ENCODE peak calls at places on chromosome 21, in eight cellular contexts. One of them, this sample, is unnamed.

GRCh38 chr21:17775431-17776126 is 43.6 kb downstream of the C21orf91 start:
- DNase-seq in testis: no peak
- DNase-seq in A549: no peak
- DNase-seq in body of pancreas: no peak
- DNase-seq in CD8-positive, alpha-beta memory T cell: peak
- DNase-seq in dorsolateral prefrontal cortex: no peak
- DNase-seq in mesenchymal stem cell: no peak
- DNase-seq in astrocyte: no peak
- DNase-seq in this sample: peak

GRCh38 chr21:17644186-17644585 is 31.5 kb upstream of the BTG3 start:
- DNase-seq in testis: no peak
- DNase-seq in astrocyte: no peak
- DNase-seq in mesenchymal stem cell: no peak
- DNase-seq in CD8-positive, alpha-beta memory T cell: no peak
- DNase-seq in A549: no peak
- DNase-seq in dorsolateral prefrontal cortex: no peak
- DNase-seq in body of pancreas: no peak
- DNase-seq in this sample: no peak

GRCh38 chr21:25568230-25568629 is 39.1 kb downstream of the MRPL39 start:
- DNase-seq in A549: no peak
- DNase-seq in body of pancreas: no peak
- DNase-seq in astrocyte: peak
- DNase-seq in mesenchymal stem cell: peak
- DNase-seq in testis: peak
- DNase-seq in CD8-positive, alpha-beta memory T cell: no peak
- DNase-seq in dorsolateral prefrontal cortex: no peak
- DNase-seq in this sample: no peak

GRCh38 chr21:25811186-25811585 is 76.4 kb downstream of the GABPA start:
- DNase-seq in astrocyte: no peak
- DNase-seq in A549: no peak
- DNase-seq in body of pancreas: no peak
- DNase-seq in dorsolateral prefrontal cortex: no peak
- DNase-seq in mesenchymal stem cell: no peak
- DNase-seq in testis: no peak
- DNase-seq in CD8-positive, alpha-beta memory T cell: no peak
- DNase-seq in this sample: no peak

GRCh38 chr21:31732891-31733520 is 1.1 kb upstream of the SCAF4 start:
- DNase-seq in CD8-positive, alpha-beta memory T cell: peak
- DNase-seq in mesenchymal stem cell: no peak
- DNase-seq in A549: peak
- DNase-seq in astrocyte: no peak
- DNase-seq in testis: peak
- DNase-seq in body of pancreas: no peak
- DNase-seq in dorsolateral prefrontal cortex: no peak
- DNase-seq in this sample: no peak

GRCh38 chr21:33374080-33374873 is 28.9 kb upstream of the IFNGR2 start:
- DNase-seq in CD8-positive, alpha-beta memory T cell: peak
- DNase-seq in body of pancreas: peak
- DNase-seq in A549: peak
- DNase-seq in dorsolateral prefrontal cortex: no peak
- DNase-seq in astrocyte: peak
- DNase-seq in testis: peak
- DNase-seq in mesenchymal stem cell: peak
- DNase-seq in this sample: no peak

GRCh38 chr21:32094792-32095191 is 184.1 kb downstream of the MIS18A start:
- DNase-seq in mesenchymal stem cell: peak
- DNase-seq in CD8-positive, alpha-beta memory T cell: no peak
- DNase-seq in A549: peak
- DNase-seq in dorsolateral prefrontal cortex: no peak
- DNase-seq in body of pancreas: no peak
- DNase-seq in astrocyte: no peak
- DNase-seq in testis: no peak
- DNase-seq in this sample: no peak

GRCh38 chr21:16588433-16588860 is 858.7 kb downstream of the USP25 start:
- DNase-seq in astrocyte: peak
- DNase-seq in A549: peak
- DNase-seq in mesenchymal stem cell: peak
- DNase-seq in CD8-positive, alpha-beta memory T cell: no peak
- DNase-seq in dorsolateral prefrontal cortex: peak
- DNase-seq in testis: peak
- DNase-seq in body of pancreas: peak
- DNase-seq in this sample: peak

GRCh38 chr21:15667824-15668223 is 62.0 kb upstream of the USP25 start:
- DNase-seq in CD8-positive, alpha-beta memory T cell: no peak
- DNase-seq in testis: no peak
- DNase-seq in dorsolateral prefrontal cortex: no peak
- DNase-seq in mesenchymal stem cell: no peak
- DNase-seq in astrocyte: no peak
- DNase-seq in body of pancreas: no peak
- DNase-seq in A549: no peak
- DNase-seq in this sample: no peak

GRCh38 chr21:37367758-37368535 is 1.4 kb downstream of the DYRK1A start:
- DNase-seq in body of pancreas: peak
- DNase-seq in dorsolateral prefrontal cortex: no peak
- DNase-seq in astrocyte: peak
- DNase-seq in A549: no peak
- DNase-seq in testis: peak
- DNase-seq in mesenchymal stem cell: peak
- DNase-seq in CD8-positive, alpha-beta memory T cell: peak
- DNase-seq in this sample: peak

GRCh38 chr21:37063433-37063832 is 9.4 kb downstream of the PIGP start:
- DNase-seq in A549: no peak
- DNase-seq in dorsolateral prefrontal cortex: no peak
- DNase-seq in mesenchymal stem cell: no peak
- DNase-seq in CD8-positive, alpha-beta memory T cell: no peak
- DNase-seq in astrocyte: no peak
- DNase-seq in testis: no peak
- DNase-seq in body of pancreas: no peak
- DNase-seq in this sample: no peak

GRCh38 chr21:18049461-18049860 is 195.2 kb upstream of the CHODL start:
- DNase-seq in CD8-positive, alpha-beta memory T cell: no peak
- DNase-seq in body of pancreas: no peak
- DNase-seq in dorsolateral prefrontal cortex: no peak
- DNase-seq in testis: no peak
- DNase-seq in astrocyte: no peak
- DNase-seq in mesenchymal stem cell: peak
- DNase-seq in A549: no peak
- DNase-seq in this sample: no peak

GRCh38 chr21:18274370-18274769 is 29.7 kb downstream of the CHODL start:
- DNase-seq in dorsolateral prefrontal cortex: no peak
- DNase-seq in astrocyte: no peak
- DNase-seq in testis: no peak
- DNase-seq in CD8-positive, alpha-beta memory T cell: no peak
- DNase-seq in A549: no peak
- DNase-seq in mesenchymal stem cell: no peak
- DNase-seq in body of pancreas: no peak
- DNase-seq in this sample: no peak

GRCh38 chr21:18493420-18493819 is 89.8 kb upstream of the TMPRSS15 start:
- DNase-seq in A549: no peak
- DNase-seq in body of pancreas: no peak
- DNase-seq in mesenchymal stem cell: peak
- DNase-seq in CD8-positive, alpha-beta memory T cell: no peak
- DNase-seq in dorsolateral prefrontal cortex: no peak
- DNase-seq in astrocyte: peak
- DNase-seq in testis: no peak
- DNase-seq in this sample: no peak

GRCh38 chr21:17536381-17536780 is 23.5 kb downstream of the CXADR start:
- DNase-seq in CD8-positive, alpha-beta memory T cell: no peak
- DNase-seq in dorsolateral prefrontal cortex: no peak
- DNase-seq in body of pancreas: no peak
- DNase-seq in testis: no peak
- DNase-seq in mesenchymal stem cell: peak
- DNase-seq in astrocyte: no peak
- DNase-seq in A549: no peak
- DNase-seq in this sample: no peak

GRCh38 chr21:22758478-22758877 is 1760.3 kb downstream of the NCAM2 start:
- DNase-seq in testis: no peak
- DNase-seq in CD8-positive, alpha-beta memory T cell: no peak
- DNase-seq in A549: no peak
- DNase-seq in astrocyte: no peak
- DNase-seq in mesenchymal stem cell: no peak
- DNase-seq in dorsolateral prefrontal cortex: no peak
- DNase-seq in body of pancreas: no peak
- DNase-seq in this sample: no peak

GRCh38 chr21:32329331-32329730 is 30.7 kb downstream of the MRAP start:
- DNase-seq in astrocyte: peak
- DNase-seq in dorsolateral prefrontal cortex: no peak
- DNase-seq in A549: no peak
- DNase-seq in body of pancreas: no peak
- DNase-seq in testis: no peak
- DNase-seq in CD8-positive, alpha-beta memory T cell: no peak
- DNase-seq in mesenchymal stem cell: peak
- DNase-seq in this sample: no peak

GRCh38 chr21:15788847-15789548 is 59.2 kb downstream of the USP25 start:
- DNase-seq in testis: no peak
- DNase-seq in mesenchymal stem cell: peak
- DNase-seq in A549: no peak
- DNase-seq in CD8-positive, alpha-beta memory T cell: no peak
- DNase-seq in body of pancreas: no peak
- DNase-seq in astrocyte: peak
- DNase-seq in dorsolateral prefrontal cortex: no peak
- DNase-seq in this sample: no peak

GRCh38 chr21:17343055-17343454 is 169.8 kb upstream of the CXADR start:
- DNase-seq in testis: no peak
- DNase-seq in body of pancreas: no peak
- DNase-seq in astrocyte: peak
- DNase-seq in mesenchymal stem cell: peak
- DNase-seq in dorsolateral prefrontal cortex: no peak
- DNase-seq in A549: no peak
- DNase-seq in CD8-positive, alpha-beta memory T cell: no peak
- DNase-seq in this sample: no peak

GRCh38 chr21:31279214-31279613 is 64.8 kb downstream of the TIAM1 start:
- DNase-seq in astrocyte: no peak
- DNase-seq in dorsolateral prefrontal cortex: no peak
- DNase-seq in A549: no peak
- DNase-seq in body of pancreas: no peak
- DNase-seq in testis: no peak
- DNase-seq in mesenchymal stem cell: no peak
- DNase-seq in CD8-positive, alpha-beta memory T cell: no peak
- DNase-seq in this sample: no peak

GRCh38 chr21:39349211-39350093 is 564 bp upstream of the HMGN1 start:
- DNase-seq in body of pancreas: peak
- DNase-seq in mesenchymal stem cell: peak
- DNase-seq in CD8-positive, alpha-beta memory T cell: peak
- DNase-seq in A549: peak
- DNase-seq in dorsolateral prefrontal cortex: peak
- DNase-seq in astrocyte: peak
- DNase-seq in testis: peak
- DNase-seq in this sample: peak
- H3K27ac ChIP-seq in body of pancreas: peak
- H3K27ac ChIP-seq in mesenchymal stem cell: peak
- H3K27ac ChIP-seq in CD8-positive, alpha-beta memory T cell: peak
- H3K27ac ChIP-seq in A549: peak
- H3K27ac ChIP-seq in dorsolateral prefrontal cortex: peak
- H3K27ac ChIP-seq in astrocyte: peak
- H3K27ac ChIP-seq in testis: peak
- H3K27ac ChIP-seq in this sample: peak

DNA sequence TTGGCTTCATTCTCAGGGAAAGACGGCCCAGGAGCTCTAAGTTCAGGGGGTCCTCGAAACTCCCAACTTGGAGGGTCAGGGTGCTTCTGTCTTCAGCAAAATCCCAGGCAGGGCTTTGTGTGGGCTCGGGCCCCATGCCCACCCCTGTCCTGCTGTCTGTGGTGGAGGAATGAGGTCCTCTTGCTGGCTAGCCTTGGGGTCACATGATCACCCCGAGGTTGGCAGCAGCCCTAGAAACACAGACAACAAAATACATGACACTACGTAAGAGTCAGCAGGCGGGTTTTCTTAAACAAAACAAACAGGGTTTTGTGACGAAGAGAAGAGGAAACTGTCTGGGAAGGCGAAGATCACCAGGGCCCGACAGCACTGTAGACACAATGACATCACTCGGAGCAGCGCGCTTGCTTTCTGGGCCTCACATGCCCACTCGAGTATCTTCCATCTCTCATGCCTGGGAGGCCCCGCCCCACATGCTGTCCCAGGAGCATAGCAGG is 94.9 kb downstream of the SIK1 start:
- DNase-seq in mesenchymal stem cell: peak
- DNase-seq in dorsolateral prefrontal cortex: peak
- DNase-seq in CD8-positive, alpha-beta memory T cell: no peak
- DNase-seq in testis: peak
- DNase-seq in astrocyte: peak
- DNase-seq in A549: peak
- DNase-seq in body of pancreas: no peak
- DNase-seq in this sample: no peak
- H3K27ac ChIP-seq in mesenchymal stem cell: no peak
- H3K27ac ChIP-seq in dorsolateral prefrontal cortex: peak
- H3K27ac ChIP-seq in CD8-positive, alpha-beta memory T cell: no peak
- H3K27ac ChIP-seq in testis: no peak
- H3K27ac ChIP-seq in astrocyte: peak
- H3K27ac ChIP-seq in A549: peak
- H3K27ac ChIP-seq in body of pancreas: no peak
- H3K27ac ChIP-seq in this sample: peak

DNA sequence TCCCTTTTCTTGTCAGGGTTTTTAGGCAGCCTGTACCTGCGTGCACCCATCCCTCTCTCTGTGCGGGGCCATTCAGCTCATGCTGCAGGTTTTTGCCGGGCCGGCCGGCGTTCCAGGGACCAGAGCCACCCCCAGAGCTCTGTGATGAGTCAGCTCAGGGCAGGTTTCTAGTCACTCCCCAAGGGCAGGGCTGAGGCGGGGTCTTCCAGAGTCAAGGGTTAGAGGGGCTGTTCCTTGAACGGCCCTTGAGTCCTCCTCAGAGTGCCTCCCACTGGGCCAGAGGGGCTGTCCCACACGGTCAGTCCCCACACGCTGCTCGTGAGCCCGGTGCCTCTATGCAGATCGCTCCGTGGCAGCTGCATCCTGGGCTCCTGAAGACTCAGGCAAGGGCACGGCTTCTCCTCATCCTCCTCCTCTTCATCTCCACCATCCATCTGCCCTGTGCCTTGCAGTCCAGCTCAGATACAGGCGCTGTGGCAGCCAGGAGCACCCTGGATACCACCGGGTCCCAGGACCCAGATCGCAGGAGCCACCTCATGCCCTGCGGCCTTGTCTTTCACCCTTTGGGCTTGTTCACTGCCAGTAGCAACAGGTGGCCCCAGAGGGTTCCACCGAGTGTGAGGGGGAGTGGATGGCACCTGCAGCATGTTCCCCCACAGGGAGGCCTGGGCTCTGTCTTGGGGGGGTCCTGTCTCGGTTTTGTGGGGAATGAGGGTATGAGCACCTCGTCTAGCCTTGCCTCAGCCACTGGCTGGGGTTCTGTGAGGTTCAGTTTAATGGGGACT is 17.4 kb downstream of the SLX9 start:
- DNase-seq in body of pancreas: no peak
- DNase-seq in testis: no peak
- DNase-seq in dorsolateral prefrontal cortex: no peak
- DNase-seq in A549: no peak
- DNase-seq in astrocyte: no peak
- DNase-seq in CD8-positive, alpha-beta memory T cell: no peak
- DNase-seq in mesenchymal stem cell: no peak
- DNase-seq in this sample: no peak
- H3K27ac ChIP-seq in body of pancreas: no peak
- H3K27ac ChIP-seq in testis: no peak
- H3K27ac ChIP-seq in dorsolateral prefrontal cortex: no peak
- H3K27ac ChIP-seq in A549: no peak
- H3K27ac ChIP-seq in astrocyte: no peak
- H3K27ac ChIP-seq in CD8-positive, alpha-beta memory T cell: no peak
- H3K27ac ChIP-seq in mesenchymal stem cell: no peak
- H3K27ac ChIP-seq in this sample: no peak

DNA sequence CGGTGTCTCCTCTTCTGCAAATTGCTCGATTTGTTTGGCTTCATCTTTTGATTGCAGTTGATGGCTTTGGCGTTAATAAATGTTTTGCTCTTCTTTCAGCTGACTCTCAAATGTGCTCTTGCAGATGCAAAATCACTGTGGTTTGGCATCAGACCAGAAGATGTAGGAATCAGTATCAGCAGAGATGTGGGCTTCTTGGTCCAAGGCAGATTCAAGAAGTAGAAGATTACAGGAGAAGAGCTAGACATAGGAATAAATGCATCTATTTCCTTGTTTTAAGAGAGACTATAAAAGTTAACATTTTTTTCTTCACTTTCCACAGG is 59.8 kb upstream of the BACH1 start:
- DNase-seq in body of pancreas: no peak
- DNase-seq in testis: peak
- DNase-seq in A549: no peak
- DNase-seq in mesenchymal stem cell: peak
- DNase-seq in dorsolateral prefrontal cortex: no peak
- DNase-seq in astrocyte: peak
- DNase-seq in CD8-positive, alpha-beta memory T cell: no peak
- DNase-seq in this sample: peak
- H3K27ac ChIP-seq in body of pancreas: no peak
- H3K27ac ChIP-seq in testis: no peak
- H3K27ac ChIP-seq in A549: no peak
- H3K27ac ChIP-seq in mesenchymal stem cell: no peak
- H3K27ac ChIP-seq in dorsolateral prefrontal cortex: no peak
- H3K27ac ChIP-seq in astrocyte: no peak
- H3K27ac ChIP-seq in CD8-positive, alpha-beta memory T cell: no peak
- H3K27ac ChIP-seq in this sample: no peak

This sample was measured in upper lobe of left lung.